ENCODE peak calls at places on chromosomes 16 and 17, in nine cellular contexts. One of them, this sample, is unnamed.

GRCh38 chr17:6544011-6544370 is 12.4 kb downstream of the PITPNM3 start:
- DNase-seq in fibroblast of pulmonary artery: no peak
- DNase-seq in AG10803: no peak
- DNase-seq in heart right ventricle: no peak
- DNase-seq in HL-60: no peak
- DNase-seq in neuronal stem cell: no peak
- DNase-seq in psoas muscle: no peak
- DNase-seq in CD8-positive, alpha-beta memory T cell: no peak
- DNase-seq in AG04449: no peak
- DNase-seq in this sample: no peak

GRCh38 chr17:37124825-37125181 is 176.0 kb downstream of the AATF start:
- DNase-seq in fibroblast of pulmonary artery: no peak
- DNase-seq in AG10803: no peak
- DNase-seq in heart right ventricle: no peak
- DNase-seq in HL-60: no peak
- DNase-seq in neuronal stem cell: no peak
- DNase-seq in psoas muscle: no peak
- DNase-seq in CD8-positive, alpha-beta memory T cell: no peak
- DNase-seq in AG04449: no peak
- DNase-seq in this sample: no peak

GRCh38 chr17:63601439-63602371 is 1.0 kb downstream of the TACO1 start:
- DNase-seq in fibroblast of pulmonary artery: peak
- DNase-seq in AG10803: peak
- DNase-seq in heart right ventricle: no peak
- DNase-seq in HL-60: no peak
- DNase-seq in neuronal stem cell: no peak
- DNase-seq in psoas muscle: no peak
- DNase-seq in CD8-positive, alpha-beta memory T cell: no peak
- DNase-seq in AG04449: no peak
- DNase-seq in this sample: no peak

GRCh38 chr17:65438708-65439294 is 122.6 kb downstream of the AXIN2 start:
- DNase-seq in fibroblast of pulmonary artery: peak
- DNase-seq in AG10803: peak
- DNase-seq in heart right ventricle: no peak
- DNase-seq in HL-60: no peak
- DNase-seq in neuronal stem cell: no peak
- DNase-seq in psoas muscle: no peak
- DNase-seq in CD8-positive, alpha-beta memory T cell: no peak
- DNase-seq in AG04449: no peak
- DNase-seq in this sample: no peak

GRCh38 chr16:50571786-50572185 is 23.6 kb downstream of the NKD1 start:
- DNase-seq in fibroblast of pulmonary artery: no peak
- DNase-seq in AG10803: no peak
- DNase-seq in heart right ventricle: no peak
- DNase-seq in HL-60: no peak
- DNase-seq in neuronal stem cell: no peak
- DNase-seq in psoas muscle: no peak
- DNase-seq in CD8-positive, alpha-beta memory T cell: no peak
- DNase-seq in AG04449: no peak
- DNase-seq in this sample: no peak

GRCh38 chr17:64073771-64074703 is 53.6 kb upstream of the ICAM2 start:
- DNase-seq in fibroblast of pulmonary artery: no peak
- DNase-seq in AG10803: no peak
- DNase-seq in heart right ventricle: no peak
- DNase-seq in HL-60: peak
- DNase-seq in neuronal stem cell: no peak
- DNase-seq in psoas muscle: no peak
- DNase-seq in CD8-positive, alpha-beta memory T cell: no peak
- DNase-seq in AG04449: no peak
- DNase-seq in this sample: no peak

GRCh38 chr17:6279659-6280058 is 155.3 kb downstream of the AIPL1 start:
- DNase-seq in fibroblast of pulmonary artery: no peak
- DNase-seq in AG10803: no peak
- DNase-seq in heart right ventricle: no peak
- DNase-seq in HL-60: no peak
- DNase-seq in neuronal stem cell: no peak
- DNase-seq in psoas muscle: no peak
- DNase-seq in CD8-positive, alpha-beta memory T cell: no peak
- DNase-seq in AG04449: no peak
- DNase-seq in this sample: peak

GRCh38 chr17:12180644-12181261 is 160.1 kb downstream of the MAP2K4 start:
- DNase-seq in fibroblast of pulmonary artery: peak
- DNase-seq in AG10803: peak
- DNase-seq in heart right ventricle: peak
- DNase-seq in HL-60: peak
- DNase-seq in neuronal stem cell: peak
- DNase-seq in psoas muscle: no peak
- DNase-seq in CD8-positive, alpha-beta memory T cell: no peak
- DNase-seq in AG04449: peak
- DNase-seq in this sample: no peak

GRCh38 chr16:57807252-57807967 is 5.1 kb upstream of the KIFC3 start:
- DNase-seq in fibroblast of pulmonary artery: no peak
- DNase-seq in AG10803: no peak
- DNase-seq in heart right ventricle: no peak
- DNase-seq in HL-60: no peak
- DNase-seq in neuronal stem cell: no peak
- DNase-seq in psoas muscle: peak
- DNase-seq in CD8-positive, alpha-beta memory T cell: peak
- DNase-seq in AG04449: no peak
- DNase-seq in this sample: no peak

GRCh38 chr16:57808589-57808988 is 6.3 kb upstream of the KIFC3 start:
- DNase-seq in fibroblast of pulmonary artery: no peak
- DNase-seq in AG10803: no peak
- DNase-seq in heart right ventricle: no peak
- DNase-seq in HL-60: no peak
- DNase-seq in neuronal stem cell: no peak
- DNase-seq in psoas muscle: no peak
- DNase-seq in CD8-positive, alpha-beta memory T cell: no peak
- DNase-seq in AG04449: no peak
- DNase-seq in this sample: no peak

GRCh38 chr16:57809276-57809793 is 7.0 kb upstream of the KIFC3 start:
- DNase-seq in fibroblast of pulmonary artery: no peak
- DNase-seq in AG10803: no peak
- DNase-seq in heart right ventricle: no peak
- DNase-seq in HL-60: no peak
- DNase-seq in neuronal stem cell: no peak
- DNase-seq in psoas muscle: no peak
- DNase-seq in CD8-positive, alpha-beta memory T cell: peak
- DNase-seq in AG04449: no peak
- DNase-seq in this sample: no peak

GRCh38 chr16:57809843-57810196 is 7.5 kb upstream of the KIFC3 start:
- DNase-seq in fibroblast of pulmonary artery: no peak
- DNase-seq in AG10803: no peak
- DNase-seq in heart right ventricle: no peak
- DNase-seq in HL-60: no peak
- DNase-seq in neuronal stem cell: no peak
- DNase-seq in psoas muscle: peak
- DNase-seq in CD8-positive, alpha-beta memory T cell: no peak
- DNase-seq in AG04449: no peak
- DNase-seq in this sample: no peak

DNA sequence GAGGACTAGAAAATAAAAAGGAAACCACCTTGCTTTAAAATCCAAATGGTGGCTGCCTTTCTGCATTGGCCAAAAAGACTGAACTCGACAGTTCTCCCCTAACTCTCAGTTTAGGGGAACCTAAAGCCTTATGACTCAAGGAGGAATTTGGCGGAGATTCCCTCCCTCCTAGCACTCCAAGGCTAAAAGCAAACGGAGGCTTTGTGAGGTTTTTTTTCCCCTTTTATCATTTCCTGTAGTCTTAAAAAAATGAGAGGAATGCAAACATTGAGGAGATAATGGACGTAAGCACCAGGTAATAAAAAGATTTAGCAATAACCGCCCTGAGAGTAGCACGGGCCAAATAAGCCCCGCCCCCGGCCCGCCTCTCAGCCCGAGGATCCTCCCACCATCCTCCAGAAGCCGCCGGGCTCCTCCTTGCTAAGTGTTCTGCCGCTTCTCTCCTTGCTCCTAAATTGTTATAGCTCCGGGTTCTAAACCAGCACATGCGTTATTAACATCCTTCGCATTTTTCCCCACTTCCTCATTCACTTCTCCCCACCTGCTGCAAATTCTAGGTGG is 5.8 kb upstream of the KIFC3 start:
- DNase-seq in fibroblast of pulmonary artery: peak
- DNase-seq in AG10803: peak
- DNase-seq in heart right ventricle: peak
- DNase-seq in HL-60: peak
- DNase-seq in neuronal stem cell: no peak
- DNase-seq in psoas muscle: peak
- DNase-seq in CD8-positive, alpha-beta memory T cell: peak
- DNase-seq in AG04449: peak
- DNase-seq in this sample: peak
- H3K4me3 ChIP-seq in fibroblast of pulmonary artery: peak
- H3K4me3 ChIP-seq in AG10803: peak
- H3K4me3 ChIP-seq in heart right ventricle: peak
- H3K4me3 ChIP-seq in HL-60: no peak
- H3K4me3 ChIP-seq in neuronal stem cell: no peak
- H3K4me3 ChIP-seq in psoas muscle: peak
- H3K4me3 ChIP-seq in CD8-positive, alpha-beta memory T cell: no peak
- H3K4me3 ChIP-seq in AG04449: no peak
- H3K4me3 ChIP-seq in this sample: no peak

GRCh38 chr17:74477411-74477810 is 11.0 kb downstream of the CD300A start:
- DNase-seq in fibroblast of pulmonary artery: no peak
- DNase-seq in AG10803: no peak
- DNase-seq in heart right ventricle: no peak
- DNase-seq in HL-60: no peak
- DNase-seq in neuronal stem cell: no peak
- DNase-seq in psoas muscle: no peak
- DNase-seq in CD8-positive, alpha-beta memory T cell: no peak
- DNase-seq in AG04449: no peak
- DNase-seq in this sample: no peak

GRCh38 chr17:74474043-74474792 is 7.8 kb downstream of the CD300A start:
- DNase-seq in fibroblast of pulmonary artery: no peak
- DNase-seq in AG10803: no peak
- DNase-seq in heart right ventricle: no peak
- DNase-seq in HL-60: no peak
- DNase-seq in neuronal stem cell: no peak
- DNase-seq in psoas muscle: no peak
- DNase-seq in CD8-positive, alpha-beta memory T cell: peak
- DNase-seq in AG04449: no peak
- DNase-seq in this sample: no peak

GRCh38 chr17:74473294-74473693 is 6.9 kb downstream of the CD300A start:
- DNase-seq in fibroblast of pulmonary artery: no peak
- DNase-seq in AG10803: no peak
- DNase-seq in heart right ventricle: no peak
- DNase-seq in HL-60: no peak
- DNase-seq in neuronal stem cell: no peak
- DNase-seq in psoas muscle: no peak
- DNase-seq in CD8-positive, alpha-beta memory T cell: no peak
- DNase-seq in AG04449: no peak
- DNase-seq in this sample: no peak

GRCh38 chr17:74472890-74473289 is 6.5 kb downstream of the CD300A start:
- DNase-seq in fibroblast of pulmonary artery: no peak
- DNase-seq in AG10803: no peak
- DNase-seq in heart right ventricle: no peak
- DNase-seq in HL-60: no peak
- DNase-seq in neuronal stem cell: no peak
- DNase-seq in psoas muscle: no peak
- DNase-seq in CD8-positive, alpha-beta memory T cell: no peak
- DNase-seq in AG04449: no peak
- DNase-seq in this sample: no peak

GRCh38 chr17:74475189-74475588 is 8.8 kb downstream of the CD300A start:
- DNase-seq in fibroblast of pulmonary artery: no peak
- DNase-seq in AG10803: no peak
- DNase-seq in heart right ventricle: no peak
- DNase-seq in HL-60: no peak
- DNase-seq in neuronal stem cell: no peak
- DNase-seq in psoas muscle: no peak
- DNase-seq in CD8-positive, alpha-beta memory T cell: no peak
- DNase-seq in AG04449: no peak
- DNase-seq in this sample: no peak
- H3K4me3 ChIP-seq in fibroblast of pulmonary artery: no peak
- H3K4me3 ChIP-seq in AG10803: no peak
- H3K4me3 ChIP-seq in heart right ventricle: no peak
- H3K4me3 ChIP-seq in HL-60: no peak
- H3K4me3 ChIP-seq in neuronal stem cell: no peak
- H3K4me3 ChIP-seq in psoas muscle: no peak
- H3K4me3 ChIP-seq in CD8-positive, alpha-beta memory T cell: no peak
- H3K4me3 ChIP-seq in AG04449: no peak
- H3K4me3 ChIP-seq in this sample: no peak

GRCh38 chr16:66587881-66588600 is 8.8 kb downstream of the CMTM2 start:
- DNase-seq in fibroblast of pulmonary artery: no peak
- DNase-seq in AG10803: no peak
- DNase-seq in heart right ventricle: no peak
- DNase-seq in HL-60: no peak
- DNase-seq in neuronal stem cell: no peak
- DNase-seq in psoas muscle: no peak
- DNase-seq in CD8-positive, alpha-beta memory T cell: no peak
- DNase-seq in AG04449: no peak
- DNase-seq in this sample: no peak
- H3K4me3 ChIP-seq in fibroblast of pulmonary artery: no peak
- H3K4me3 ChIP-seq in AG10803: no peak
- H3K4me3 ChIP-seq in heart right ventricle: peak
- H3K4me3 ChIP-seq in HL-60: no peak
- H3K4me3 ChIP-seq in neuronal stem cell: no peak
- H3K4me3 ChIP-seq in psoas muscle: peak
- H3K4me3 ChIP-seq in CD8-positive, alpha-beta memory T cell: no peak
- H3K4me3 ChIP-seq in AG04449: no peak
- H3K4me3 ChIP-seq in this sample: no peak

GRCh38 chr16:17072104-17072503 is 398.7 kb downstream of the XYLT1 start:
- DNase-seq in fibroblast of pulmonary artery: no peak
- DNase-seq in AG10803: peak
- DNase-seq in heart right ventricle: no peak
- DNase-seq in HL-60: no peak
- DNase-seq in neuronal stem cell: no peak
- DNase-seq in psoas muscle: no peak
- DNase-seq in CD8-positive, alpha-beta memory T cell: no peak
- DNase-seq in AG04449: no peak
- DNase-seq in this sample: no peak

GRCh38 chr16:17076121-17076757 is 394.5 kb downstream of the XYLT1 start:
- DNase-seq in fibroblast of pulmonary artery: no peak
- DNase-seq in AG10803: no peak
- DNase-seq in heart right ventricle: no peak
- DNase-seq in HL-60: no peak
- DNase-seq in neuronal stem cell: no peak
- DNase-seq in psoas muscle: no peak
- DNase-seq in CD8-positive, alpha-beta memory T cell: no peak
- DNase-seq in AG04449: no peak
- DNase-seq in this sample: no peak

GRCh38 chr16:17078950-17079631 is 391.7 kb downstream of the XYLT1 start:
- DNase-seq in fibroblast of pulmonary artery: no peak
- DNase-seq in AG10803: no peak
- DNase-seq in heart right ventricle: no peak
- DNase-seq in HL-60: no peak
- DNase-seq in neuronal stem cell: no peak
- DNase-seq in psoas muscle: no peak
- DNase-seq in CD8-positive, alpha-beta memory T cell: no peak
- DNase-seq in AG04449: no peak
- DNase-seq in this sample: no peak

GRCh38 chr16:17080105-17080504 is 390.7 kb downstream of the XYLT1 start:
- DNase-seq in fibroblast of pulmonary artery: no peak
- DNase-seq in AG10803: no peak
- DNase-seq in heart right ventricle: no peak
- DNase-seq in HL-60: no peak
- DNase-seq in neuronal stem cell: no peak
- DNase-seq in psoas muscle: no peak
- DNase-seq in CD8-positive, alpha-beta memory T cell: no peak
- DNase-seq in AG04449: no peak
- DNase-seq in this sample: no peak

DNA sequence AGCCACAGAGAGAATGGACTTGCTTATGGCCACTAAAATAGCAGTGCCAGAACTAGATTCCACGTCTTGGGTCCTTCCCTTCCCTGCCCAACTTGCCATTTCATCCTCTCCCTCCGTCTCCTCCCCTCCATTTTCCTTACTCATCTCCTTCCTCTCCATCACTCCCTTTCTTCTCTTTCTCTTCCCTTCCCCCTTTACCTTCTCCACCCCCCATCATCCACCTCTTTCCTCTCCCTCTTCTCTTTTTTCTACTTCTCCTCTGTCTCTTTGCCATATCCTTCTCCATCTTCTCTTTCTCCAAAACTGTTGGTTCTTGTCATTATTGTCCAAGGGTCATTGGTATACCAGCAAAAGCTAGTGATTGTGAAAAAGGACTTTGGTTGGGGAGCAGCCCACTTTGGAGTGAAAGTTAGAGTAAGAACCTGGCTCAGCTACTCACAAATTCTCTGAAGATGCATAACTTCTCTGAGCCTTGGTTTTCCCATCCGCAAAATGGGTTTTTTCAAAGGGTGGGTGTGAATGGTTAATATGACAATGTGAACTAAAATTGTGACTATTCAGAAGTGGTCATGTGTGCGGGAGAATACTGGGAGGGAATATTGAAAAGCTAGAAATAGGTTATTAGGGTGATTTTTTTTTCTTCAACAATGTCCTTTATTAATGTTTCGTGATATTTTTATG is 393.8 kb downstream of the XYLT1 start:
- DNase-seq in fibroblast of pulmonary artery: no peak
- DNase-seq in AG10803: no peak
- DNase-seq in heart right ventricle: no peak
- DNase-seq in HL-60: no peak
- DNase-seq in neuronal stem cell: no peak
- DNase-seq in psoas muscle: no peak
- DNase-seq in CD8-positive, alpha-beta memory T cell: no peak
- DNase-seq in AG04449: no peak
- DNase-seq in this sample: no peak
- H3K4me3 ChIP-seq in fibroblast of pulmonary artery: no peak
- H3K4me3 ChIP-seq in AG10803: no peak
- H3K4me3 ChIP-seq in heart right ventricle: no peak
- H3K4me3 ChIP-seq in HL-60: no peak
- H3K4me3 ChIP-seq in neuronal stem cell: no peak
- H3K4me3 ChIP-seq in psoas muscle: no peak
- H3K4me3 ChIP-seq in CD8-positive, alpha-beta memory T cell: no peak
- H3K4me3 ChIP-seq in AG04449: no peak
- H3K4me3 ChIP-seq in this sample: no peak

This sample was measured in lower leg skin.